ENCODE peak calls at places on chromosome 11, in seven cellular contexts. R, E, C, Z, Q, O and N are unnamed samples.
A peak's percentile ranks its signal among the peaks of the same experiment; 100 is the strongest.

GRCh38 chr11:79400717-79401330 is 40.0 kb downstream of the TENM4 start:
- DNase-seq in C (no peak), O (peak; percentile 33), Z (peak; percentile 34), R (peak; percentile 25), E (no peak), Q (no peak), N (no peak)

GRCh38 chr11:57321996-57322880 is 2.5 kb downstream of the TNKS1BP1 start:
- DNase-seq in Z (peak; percentile 95), O (peak; percentile 94), R (peak; percentile 98), Q (peak; percentile 95), E (peak; percentile 97), C (peak; percentile 95), N (peak; percentile 94)

GRCh38 chr11:94845622-94846021 is 77.5 kb downstream of the AMOTL1 start:
- DNase-seq in Q (peak; percentile 89), C (no peak), R (peak; percentile 89), O (no peak), E (no peak), Z (peak; percentile 26), N (peak; percentile 97)

GRCh38 chr11:46489668-46490560 is 98.3 kb upstream of the CHRM4 start:
- DNase-seq in E (no peak), R (peak; percentile 69), O (no peak), Z (peak; percentile 66), Q (no peak), C (no peak), N (no peak)

GRCh38 chr11:96013459-96014213 is 89.7 kb upstream of the MTMR2 start:
- DNase-seq in Z (no peak), E (no peak), O (no peak), C (no peak), Q (no peak), R (no peak), N (no peak)

GRCh38 chr11:116913000-116913399 is 75.6 kb upstream of the APOA1 start:
- DNase-seq in O (no peak), E (no peak), Q (no peak), C (no peak), Z (peak; percentile 22), R (peak; percentile 90), N (no peak)

GRCh38 chr11:47551086-47551485 is 1.8 kb downstream of the CELF1 start:
- DNase-seq in Z (peak; percentile 58), R (peak; percentile 48), Q (no peak), O (no peak), E (no peak), C (no peak), N (no peak)

GRCh38 chr11:6390718-6391547 is 659 bp downstream of the SMPD1 start:
- DNase-seq in O (no peak), R (no peak), E (no peak), Q (no peak), C (no peak), Z (no peak), N (no peak)

GRCh38 chr11:26541870-26542269 is 30.2 kb downstream of the MUC15 start:
- DNase-seq in Q (no peak), Z (no peak), R (no peak), C (no peak), O (no peak), E (no peak), N (no peak)

GRCh38 chr11:89521294-89521693 is 30.1 kb upstream of the NOX4 start:
- DNase-seq in O (no peak), E (no peak), R (peak; percentile 23), Z (no peak), C (no peak), Q (no peak), N (no peak)

GRCh38 chr11:10328314-10329090 is 23.6 kb downstream of the ADM start:
- DNase-seq in O (no peak), E (no peak), R (peak; percentile 46), Z (no peak), Q (no peak), C (no peak), N (no peak)

GRCh38 chr11:67252831-67253239 is 13.4 kb upstream of the GRK2 start:
- DNase-seq in Z (peak; percentile 80), Q (no peak), R (peak; percentile 36), E (no peak), C (no peak), O (peak; percentile 52), N (no peak)

GRCh38 chr11:92638678-92639077 is 330.8 kb upstream of the MTNR1B start:
- DNase-seq in Q (no peak), E (no peak), Z (peak; percentile 6), C (no peak), O (no peak), R (no peak), N (no peak)

GRCh38 chr11:46382644-46383403 is 1.4 kb downstream of the MDK start:
- DNase-seq in Q (no peak), C (no peak), E (no peak), R (peak; percentile 46), O (no peak), Z (peak; percentile 75), N (no peak)

GRCh38 chr11:11996321-11997174 is 11.9 kb downstream of the DKK3 start:
- DNase-seq in E (peak; percentile 69), Q (no peak), Z (no peak), C (no peak), O (no peak), R (no peak), N (no peak)

GRCh38 chr11:61833926-61834277 is 5.8 kb downstream of the FADS2 start:
- DNase-seq in R (no peak), Q (no peak), C (no peak), O (no peak), E (no peak), Z (no peak), N (no peak)

GRCh38 chr11:61836193-61836592 is 8.1 kb downstream of the FADS2 start:
- DNase-seq in E (no peak), Z (no peak), C (no peak), Q (no peak), R (no peak), O (no peak), N (no peak)

GRCh38 chr11:61837411-61838005 is 9.4 kb downstream of the FADS2 start:
- DNase-seq in O (no peak), R (no peak), Z (no peak), C (no peak), E (no peak), Q (no peak), N (no peak)

GRCh38 chr11:61834278-61835004 is 6.3 kb downstream of the FADS2 start:
- DNase-seq in Z (no peak), R (peak; percentile 47), Q (no peak), E (no peak), C (peak; percentile 49), O (peak; percentile 79), N (no peak)

GRCh38 chr11:61835663-61836024 is 7.5 kb downstream of the FADS2 start:
- DNase-seq in C (no peak), R (no peak), Q (no peak), Z (no peak), O (no peak), E (no peak), N (no peak)
- H3K27ac ChIP-seq in C (no peak overlapping the region), R (no peak overlapping the region), Q (no peak overlapping the region), Z (peak overlapping the region; percentile 62), O (peak overlapping the region; percentile 57), E (peak overlapping the region; percentile 6), N (no peak overlapping the region)

DNA sequence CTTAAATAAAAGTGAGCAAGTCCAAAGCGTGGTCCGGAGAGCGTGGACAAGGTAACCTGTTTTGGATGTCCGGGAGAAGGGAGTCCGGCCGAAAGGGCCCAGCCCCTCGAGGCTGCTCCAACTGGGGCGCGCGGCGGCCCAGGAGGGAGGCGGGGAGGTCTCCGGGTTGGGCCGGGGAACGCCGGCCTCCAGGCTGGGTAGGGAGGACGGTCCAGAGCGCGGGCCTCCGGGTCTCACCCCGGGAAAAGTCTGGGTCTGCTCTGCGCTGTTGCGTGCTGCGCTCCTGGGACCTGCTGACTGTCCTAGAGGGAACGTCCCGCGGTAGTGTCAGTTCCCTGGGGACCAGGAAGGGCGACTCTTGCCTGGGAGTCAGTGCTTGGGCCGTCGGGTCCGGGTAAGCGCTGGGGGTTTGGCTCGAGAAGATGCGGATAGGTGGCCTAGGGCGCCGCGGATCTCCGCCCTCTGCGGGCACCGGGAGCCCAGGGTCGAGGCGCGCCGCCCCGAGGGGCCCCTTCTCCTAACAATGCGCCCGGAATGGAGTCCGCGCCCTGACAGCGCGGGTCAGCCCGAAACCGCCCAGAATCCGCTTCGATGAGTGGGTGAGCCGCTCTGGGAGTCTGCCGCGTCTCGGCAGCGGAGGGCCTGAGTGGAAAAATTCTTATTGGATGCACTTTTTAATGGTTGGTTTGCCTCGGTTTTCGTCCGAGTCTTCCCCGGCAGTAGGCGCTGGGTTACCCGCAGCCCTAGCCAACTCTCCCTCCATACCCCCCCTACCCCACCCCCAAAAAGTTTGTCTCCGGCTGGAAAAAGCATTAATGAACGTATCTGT is 908 bp upstream of the FLI1 start:
- DNase-seq in C (no peak), R (no peak), Q (peak; percentile 67), O (peak; percentile 56), Z (peak; percentile 10), E (no peak), N (no peak)
- TF ChIP-seq POLR2A in C (no peak), R (peak; percentile 45), Q (no peak), O (no peak), Z (no peak), E (peak; percentile 14), N (no peak)

GRCh38 chr11:3103076-3103475 is 45.9 kb upstream of the CARS1 start:
- DNase-seq in O (peak; percentile 18), C (no peak), R (no peak), Q (no peak), E (peak; percentile 76), Z (no peak), N (no peak)

GRCh38 chr11:3104961-3105790 is 48.0 kb upstream of the CARS1 start:
- DNase-seq in C (no peak), E (peak; percentile 72), Q (no peak), Z (no peak), O (peak; percentile 23), R (no peak), N (no peak)

GRCh38 chr11:3104051-3104714 is 47.0 kb upstream of the CARS1 start:
- DNase-seq in O (peak; percentile 27), E (peak; percentile 63), R (no peak), Z (no peak), C (no peak), Q (no peak), N (no peak)

GRCh38 chr11:3102641-3102921 is 45.4 kb upstream of the CARS1 start:
- DNase-seq in E (peak; percentile 44), O (peak; percentile 18), Q (no peak), C (no peak), R (no peak), Z (no peak), N (no peak)

DNA sequence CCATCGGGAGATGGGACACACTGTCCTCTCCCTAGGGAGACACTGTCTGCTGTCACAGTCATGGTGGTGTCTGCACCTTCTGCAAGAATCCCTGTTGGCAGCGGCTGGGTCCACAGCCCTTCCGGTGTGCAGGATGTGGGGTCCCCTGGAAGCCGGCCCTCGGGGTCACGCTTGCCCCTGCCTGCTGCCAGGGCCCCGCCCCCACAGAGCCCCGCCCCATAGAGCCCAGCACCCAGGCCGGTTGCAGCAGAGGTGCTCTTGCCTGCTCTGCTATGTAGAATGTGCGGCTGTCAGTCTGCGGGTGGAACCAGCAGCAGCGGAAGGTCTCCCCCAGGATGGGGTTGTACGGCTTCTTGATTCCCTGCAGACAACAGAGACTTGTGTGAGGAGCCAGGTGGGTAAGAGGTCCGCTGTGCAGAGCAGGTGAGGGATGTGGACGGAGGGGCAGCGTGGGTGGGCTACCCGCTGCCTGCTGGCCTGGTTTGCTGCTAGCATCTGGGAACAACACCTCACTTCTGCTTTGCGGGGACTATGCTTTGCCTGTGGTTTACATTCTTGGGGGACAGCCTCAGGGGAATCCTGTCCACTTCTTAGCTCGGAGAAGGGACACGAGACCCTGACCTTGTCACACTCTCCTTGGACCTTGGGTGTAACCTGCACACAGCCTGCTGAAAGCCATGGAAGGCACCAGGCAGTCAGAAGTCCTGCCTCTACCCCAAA is 44.9 kb upstream of the CARS1 start:
- DNase-seq in E (peak; percentile 67), Z (no peak), C (no peak), O (peak; percentile 12), Q (no peak), R (no peak), N (no peak)
- TF ChIP-seq CTCF in E (no peak), Z (no peak), C (no peak), O (no peak), Q (no peak), R (no peak), N (no peak)

GRCh38 chr11:62435741-62436485 is 17.1 kb downstream of the SCGB1A1 start:
- DNase-seq in Q (no peak), C (peak; percentile 45), E (no peak), Z (no peak), R (no peak), O (no peak), N (no peak)
- H3K27ac ChIP-seq in Q (no peak overlapping the region), C (peak overlapping the region; percentile 41), E (peak overlapping the region; percentile 71), Z (no peak overlapping the region), R (no peak overlapping the region), O (peak overlapping the region; percentile 84), N (no peak overlapping the region)